ENCODE peak calls at places on chromosomes 12 and 14, in nine cellular contexts. Z, O, F, K, D, N, V, H and I are unnamed samples.

GRCh38 chr12:65615091-65615490 is 209.2 kb upstream of the HMGA2 start:
- DNase-seq in D (no peak), F (no peak), K (no peak), O (no peak), H (no peak), Z (no peak), N (no peak), V (no peak), I (no peak)

GRCh38 chr12:5391638-5392037 is 40.3 kb upstream of the NTF3 start:
- DNase-seq in Z (no peak), H (no peak), D (no peak), F (no peak), K (no peak), O (no peak), N (no peak), V (no peak), I (no peak)

GRCh38 chr12:2523881-2524561 is 270.7 kb upstream of the FKBP4 start:
- DNase-seq in N (no peak), H (no peak), K (no peak), D (no peak), V (no peak), F (no peak), Z (no peak), O (no peak), I (no peak)

GRCh38 chr12:30278401-30278800 is 417.3 kb downstream of the IPO8 start:
- DNase-seq in O (no peak), V (no peak), K (no peak), N (no peak), H (no peak), F (no peak), Z (no peak), D (no peak), I (no peak)

GRCh38 chr14:96126783-96127271 is 77.8 kb upstream of the BDKRB2 start:
- DNase-seq in H (no peak), K (no peak), V (no peak), N (no peak), F (no peak), D (no peak), Z (no peak), O (no peak), I (no peak)

GRCh38 chr14:70773182-70773862 is 36.0 kb downstream of the MAP3K9 start:
- DNase-seq in Z (no peak), O (no peak), N (no peak), K (no peak), V (no peak), H (no peak), F (no peak), D (no peak), I (no peak)

GRCh38 chr12:3200032-3200617 is 122.9 kb downstream of the TSPAN9 start:
- DNase-seq in V (peak; percentile 57), D (no peak), K (no peak), O (peak; percentile 53), Z (peak; percentile 16), F (no peak), H (no peak), N (no peak), I (no peak)

GRCh38 chr12:53299101-53299453 is 418 bp upstream of the MYG1 start:
- DNase-seq in N (no peak), H (no peak), V (no peak), Z (no peak), F (peak; percentile 23), O (no peak), D (peak; percentile 29), K (peak; percentile 76), I (no peak)

GRCh38 chr12:5648692-5649338 is 216.9 kb downstream of the NTF3 start:
- DNase-seq in D (peak; percentile 4), Z (no peak), H (no peak), V (no peak), N (no peak), O (no peak), F (peak; percentile 27), K (peak; percentile 28), I (no peak)

GRCh38 chr12:114732426-114733030 is 48.6 kb upstream of the TBX3 start:
- DNase-seq in N (no peak), F (peak; percentile 15), D (no peak), K (no peak), H (no peak), Z (no peak), V (no peak), O (no peak), I (no peak)

GRCh38 chr12:127559349-127560040 is 707.5 kb upstream of the TMEM132C start:
- DNase-seq in O (peak; percentile 40), H (no peak), V (peak; percentile 9), K (peak; percentile 45), F (no peak), D (no peak), Z (peak; percentile 22), N (no peak), I (no peak)

GRCh38 chr12:109144224-109144623 is 27.8 kb downstream of the ACACB start:
- DNase-seq in D (no peak), N (no peak), K (no peak), O (no peak), Z (no peak), H (no peak), V (no peak), F (no peak), I (no peak)

GRCh38 chr12:12397184-12397583 is 40.3 kb downstream of the BORCS5 start:
- DNase-seq in V (no peak), H (no peak), Z (no peak), O (no peak), N (peak; percentile 58), D (no peak), F (no peak), K (no peak), I (no peak)

GRCh38 chr12:117744418-117744817 is 224.4 kb downstream of the KSR2 start:
- DNase-seq in V (no peak), K (no peak), D (no peak), H (no peak), F (no peak), O (no peak), Z (no peak), N (no peak), I (no peak)

GRCh38 chr12:49902399-49903350 is 1.0 kb downstream of the FAIM2 start:
- DNase-seq in F (no peak), D (no peak), H (no peak), V (no peak), O (no peak), N (no peak), Z (no peak), K (peak; percentile 43), I (no peak)

GRCh38 chr14:84112589-84112988 is 1417.4 kb upstream of the FLRT2 start:
- DNase-seq in O (no peak), N (no peak), K (no peak), H (no peak), Z (no peak), V (no peak), D (no peak), F (no peak), I (no peak)

GRCh38 chr14:69580009-69580577 is 5.4 kb upstream of the CCDC177 start:
- DNase-seq in N (no peak), Z (no peak), V (peak; percentile 19), H (no peak), F (peak; percentile 95), D (peak; percentile 37), K (peak; percentile 73), O (peak; percentile 30), I (no peak)

GRCh38 chr12:38316391-38317129 is at the start of gene ALG10B:
- DNase-seq in D (peak; percentile 93), F (peak; percentile 92), N (peak; percentile 92), H (peak; percentile 87), V (peak; percentile 94), K (peak; percentile 87), O (peak; percentile 92), Z (peak; percentile 93), I (peak; percentile 94)
- TF ChIP-seq POLR2A in D (no peak), F (peak; percentile 42), N (no peak), H (no peak), V (no peak), K (no peak), O (no peak), Z (no peak), I (no peak)

GRCh38 chr14:51552768-51553426 is 98.8 kb upstream of the FRMD6 start:
- DNase-seq in O (no peak), F (no peak), Z (no peak), N (peak; percentile 86), K (no peak), D (no peak), V (peak; percentile 18), H (peak; percentile 2), I (peak; percentile 47)

GRCh38 chr14:51554339-51554920 is 97.3 kb upstream of the FRMD6 start:
- DNase-seq in H (no peak), V (no peak), N (no peak), D (no peak), O (no peak), K (no peak), Z (no peak), F (no peak), I (no peak)

GRCh38 chr14:51552275-51552674 is 99.4 kb upstream of the FRMD6 start:
- DNase-seq in K (no peak), H (no peak), O (no peak), N (no peak), V (no peak), F (no peak), D (no peak), Z (no peak), I (no peak)

DNA sequence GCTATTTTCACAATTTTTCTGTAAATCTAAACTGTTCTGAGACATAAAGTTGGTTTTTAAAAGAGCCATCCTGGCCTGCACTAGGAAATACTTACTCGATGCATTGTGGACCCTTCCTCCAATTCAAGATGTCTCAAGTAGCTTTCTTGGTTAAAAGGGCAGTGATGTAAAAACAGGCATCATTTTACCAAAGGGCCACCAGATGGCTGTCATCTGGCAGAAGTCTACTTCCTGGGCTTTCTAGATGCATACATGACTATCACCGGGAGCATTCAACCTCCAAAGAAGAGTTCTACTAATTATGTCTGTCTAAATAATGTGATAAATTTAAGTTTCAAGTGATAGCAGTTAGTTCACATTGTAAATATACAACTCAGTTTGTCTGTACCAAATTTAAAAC is 96.8 kb upstream of the FRMD6 start:
- DNase-seq in F (no peak), V (no peak), Z (no peak), K (no peak), D (no peak), O (no peak), N (no peak), H (no peak), I (no peak)
- H3K4me3 ChIP-seq in F (no peak overlapping the region), V (no peak overlapping the region), Z (no peak overlapping the region), K (no peak overlapping the region), D (no peak overlapping the region), O (no peak overlapping the region), N (no peak overlapping the region), H (no peak overlapping the region), I (no peak overlapping the region)

GRCh38 chr14:63394856-63395255 is 76.1 kb upstream of the GPHB5 start:
- DNase-seq in Z (no peak), H (no peak), F (no peak), D (no peak), O (no peak), V (no peak), N (no peak), K (no peak), I (no peak)
- TF ChIP-seq POLR2A in Z (no peak), H (no peak), F (no peak), D (no peak), O (no peak), V (no peak), N (no peak), K (no peak), I (no peak)

DNA sequence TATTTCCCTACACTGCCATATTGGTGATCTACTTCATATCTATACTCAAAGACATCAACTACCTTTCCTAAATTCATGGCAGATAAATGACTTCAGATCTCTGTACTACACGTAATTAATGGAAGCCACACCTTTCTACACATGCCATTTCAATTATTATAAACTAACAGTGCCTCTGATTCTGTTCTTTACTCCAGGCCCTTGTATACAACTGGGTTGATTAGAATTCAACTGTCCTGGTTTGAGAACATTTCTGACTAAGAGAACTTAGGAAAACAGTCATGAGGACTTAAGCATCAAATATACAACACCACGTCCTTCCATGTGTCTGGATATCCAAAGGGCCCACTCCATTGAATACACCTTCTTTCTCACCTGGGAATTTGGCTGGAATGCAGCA is 1.8 kb downstream of the ACIN1 start:
- DNase-seq in N (no peak), O (no peak), V (no peak), K (no peak), D (no peak), H (no peak), Z (no peak), F (no peak), I (no peak)
- H3K4me3 ChIP-seq in N (no peak overlapping the region), O (peak overlapping the region; percentile 84), V (no peak overlapping the region), K (peak overlapping the region; percentile 83), D (no peak overlapping the region), H (peak overlapping the region; percentile 0), Z (no peak overlapping the region), F (peak overlapping the region; percentile 95), I (no peak overlapping the region)